ENCODE peak calls at places on chromosomes 12 and 14, in eight cellular contexts. O, C, D, P, F, N, B and V are unnamed samples. For H3K4me1, the result is how much of the 10 kb centered on the place peaks cover.

GRCh38 chr14:78758333-78758732 is 588.2 kb downstream of the NRXN3 start:
- DNase-seq in N (no peak), D (no peak), P (peak), B (no peak), O (peak), F (peak), C (no peak), V (peak)

GRCh38 chr14:58628381-58628780 is 9.4 kb upstream of the DACT1 start:
- DNase-seq in B (no peak), D (no peak), O (no peak), C (no peak), F (peak), N (no peak), P (no peak), V (no peak)

GRCh38 chr14:104393898-104394605 is 185.5 kb upstream of the C14orf180 start:
- DNase-seq in N (peak), D (no peak), O (no peak), B (peak), C (peak), F (no peak), P (peak), V (no peak)

GRCh38 chr14:106694638-106695393 is 1168.4 kb downstream of the TMEM121 start:
- DNase-seq in N (peak), F (no peak), C (no peak), P (peak), B (no peak), O (no peak), D (no peak), V (no peak)

GRCh38 chr14:95993768-95994592 is 45.2 kb upstream of the C14orf132 start:
- DNase-seq in O (peak), F (peak), B (peak), C (peak), P (peak), D (no peak), N (no peak), V (no peak)

GRCh38 chr12:45284096-45284901 is 68.4 kb downstream of the ANO6 start:
- DNase-seq in B (no peak), N (no peak), O (peak), P (no peak), C (no peak), F (peak), D (no peak), V (peak)

GRCh38 chr12:124194521-124195225 is 100.2 kb upstream of the RFLNA start:
- DNase-seq in C (no peak), N (no peak), O (no peak), B (peak), P (peak), F (no peak), D (no peak), V (no peak)

GRCh38 chr14:47948981-47949380 is 273.6 kb upstream of the MDGA2 start:
- DNase-seq in O (no peak), F (no peak), C (no peak), B (no peak), P (peak), D (no peak), N (no peak), V (no peak)

GRCh38 chr14:100446572-100446971 is 123.4 kb downstream of the SLC25A47 start:
- DNase-seq in P (no peak), B (no peak), F (no peak), N (no peak), O (no peak), C (no peak), D (no peak), V (no peak)

GRCh38 chr12:109947511-109947910 is 47.4 kb downstream of the TCHP start:
- DNase-seq in D (no peak), P (no peak), C (no peak), O (peak), B (no peak), N (no peak), F (peak), V (no peak)

GRCh38 chr14:101499080-101499479 is 62.2 kb upstream of the DIO3 start:
- DNase-seq in P (no peak), O (no peak), N (no peak), C (peak), B (peak), D (peak), F (no peak), V (no peak)

GRCh38 chr14:52551696-52552062 is 626 bp downstream of the TXNDC16 start:
- DNase-seq in C (no peak), N (no peak), P (peak), B (peak), O (peak), D (no peak), F (peak), V (peak)

GRCh38 chr12:120656008-120656407 is 15.6 kb downstream of the CABP1 start:
- DNase-seq in C (no peak), N (no peak), B (no peak), O (no peak), D (no peak), P (no peak), F (no peak), V (no peak)

GRCh38 chr14:25537846-25538455 is 488.0 kb upstream of the STXBP6 start:
- DNase-seq in P (peak), D (no peak), C (no peak), N (peak), B (peak), O (no peak), F (no peak), V (peak)

GRCh38 chr14:60064491-60065072 is 27.1 kb upstream of the PCNX4 start:
- DNase-seq in P (peak), O (peak), C (no peak), B (no peak), D (no peak), F (peak), N (no peak), V (no peak)

GRCh38 chr12:97572220-97572619 is 109.6 kb downstream of the RMST start:
- DNase-seq in F (no peak), N (no peak), P (no peak), B (no peak), O (no peak), C (no peak), D (no peak), V (no peak)

GRCh38 chr14:92538412-92539017 is 24.9 kb downstream of the RIN3 start:
- DNase-seq in O (no peak), D (no peak), F (no peak), B (no peak), C (no peak), P (no peak), N (no peak), V (no peak)

GRCh38 chr12:93453633-93454032 is 11.9 kb upstream of the UBE2N start:
- DNase-seq in C (no peak), B (no peak), P (no peak), D (no peak), F (no peak), N (no peak), O (no peak), V (no peak)

GRCh38 chr12:81255456-81255855 is 177.6 kb downstream of the ACSS3 start:
- DNase-seq in D (no peak), N (no peak), F (no peak), P (no peak), O (no peak), B (no peak), C (no peak), V (no peak)

GRCh38 chr12:32949815-32950214 is 53.2 kb upstream of the PKP2 start:
- DNase-seq in O (no peak), C (no peak), D (no peak), N (no peak), P (no peak), F (no peak), B (no peak), V (no peak)
- H3K4me1 ChIP-seq in O (under half), C (under half), D (under half), N (under half), P (under half), F (under half), B (under half), V (under half)

GRCh38 chr14:22432348-22432976 is 156.6 kb downstream of the DAD1 start:
- DNase-seq in P (no peak), B (peak), O (peak), F (peak), N (peak), D (no peak), C (peak), V (peak)

GRCh38 chr14:22427771-22428228 is 161.2 kb downstream of the DAD1 start:
- DNase-seq in B (no peak), P (no peak), F (peak), D (no peak), N (peak), O (peak), C (peak), V (no peak)

GRCh38 chr14:22426711-22427110 is 162.3 kb downstream of the DAD1 start:
- DNase-seq in D (no peak), C (no peak), N (no peak), P (no peak), O (no peak), B (no peak), F (no peak), V (no peak)

GRCh38 chr14:22428681-22429315 is 160.2 kb downstream of the DAD1 start:
- DNase-seq in F (peak), C (no peak), P (no peak), O (peak), B (no peak), N (no peak), D (no peak), V (no peak)

DNA sequence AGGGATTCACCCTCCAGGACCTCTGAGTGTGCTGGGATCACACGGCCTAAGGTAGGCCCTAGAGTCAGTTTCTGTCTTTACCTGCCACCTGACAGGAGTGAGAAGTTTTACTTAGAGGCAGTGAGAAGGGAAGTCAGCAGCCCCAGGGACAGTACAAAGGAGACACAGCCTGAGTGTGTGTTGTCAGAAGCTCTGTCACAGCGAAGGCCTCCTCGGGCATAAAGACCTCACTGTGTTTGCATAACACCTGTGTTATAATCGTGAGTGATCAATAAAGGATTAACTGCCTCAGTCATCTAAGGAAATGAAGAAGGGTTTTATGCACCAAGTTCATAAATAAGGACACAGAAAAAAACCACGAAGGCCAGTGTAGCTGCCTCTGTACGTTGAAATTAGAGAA is 159.5 kb downstream of the DAD1 start:
- DNase-seq in F (no peak), D (no peak), B (no peak), C (no peak), O (no peak), N (no peak), P (no peak), V (no peak)
- H3K27ac ChIP-seq in F (no peak), D (no peak), B (no peak), C (peak), O (no peak), N (no peak), P (no peak), V (no peak)

GRCh38 chr14:65170318-65170717 is 68.0 kb upstream of the MAX start:
- DNase-seq in B (no peak), O (no peak), C (no peak), N (no peak), F (no peak), D (no peak), P (peak), V (no peak)

GRCh38 chr14:65173973-65174693 is 71.8 kb upstream of the MAX start:
- DNase-seq in C (peak), O (no peak), N (no peak), D (no peak), P (no peak), F (peak), B (no peak), V (no peak)

GRCh38 chr14:65169351-65169750 is 67.0 kb upstream of the MAX start:
- DNase-seq in N (no peak), D (no peak), B (no peak), O (peak), F (peak), P (no peak), C (no peak), V (no peak)

GRCh38 chr14:65168840-65169239 is 66.5 kb upstream of the MAX start:
- DNase-seq in F (peak), O (peak), D (no peak), C (no peak), N (no peak), B (no peak), P (no peak), V (no peak)

GRCh38 chr14:65170768-65171251 is 68.5 kb upstream of the MAX start:
- DNase-seq in N (peak), D (no peak), C (no peak), P (peak), F (peak), B (peak), O (peak), V (no peak)
- H3K4me3 ChIP-seq in N (peak), D (peak), C (peak), P (peak), F (no peak), B (no peak), O (peak), V (no peak)

GRCh38 chr12:12531194-12531593 is 31.5 kb downstream of the DUSP16 start:
- DNase-seq in N (no peak), P (no peak), F (no peak), C (no peak), B (no peak), O (no peak), D (no peak), V (no peak)
- H3K4me1 ChIP-seq in N (half or more), P (under half), F (half or more), C (under half), B (under half), O (under half), D (under half), V (under half)

GRCh38 chr14:71474866-71475265 is 457.4 kb upstream of the RGS6 start:
- DNase-seq in P (no peak), C (no peak), F (no peak), N (no peak), D (no peak), B (no peak), O (no peak), V (no peak)
- H3K27ac ChIP-seq in P (no peak), C (no peak), F (no peak), N (no peak), D (no peak), B (no peak), O (no peak), V (no peak)

GRCh38 chr12:108551556-108551955 is 9.4 kb downstream of the SART3 start:
- DNase-seq in C (no peak), B (no peak), P (no peak), F (peak), N (no peak), D (no peak), O (peak), V (no peak)

GRCh38 chr12:108548954-108549521 is 11.9 kb downstream of the SART3 start:
- DNase-seq in B (no peak), P (no peak), C (no peak), D (no peak), F (no peak), O (no peak), N (no peak), V (no peak)

GRCh38 chr12:108559748-108560147 is 1.2 kb downstream of the SART3 start:
- DNase-seq in O (no peak), P (no peak), F (no peak), B (no peak), N (no peak), C (no peak), D (no peak), V (no peak)

GRCh38 chr12:108553799-108554198 is 7.2 kb downstream of the SART3 start:
- DNase-seq in D (no peak), P (no peak), F (no peak), N (no peak), C (no peak), B (no peak), O (no peak), V (no peak)
- H3K4me3 ChIP-seq in D (no peak), P (no peak), F (no peak), N (no peak), C (no peak), B (no peak), O (no peak), V (no peak)

GRCh38 chr14:68571073-68571703 is 221.7 kb downstream of the ZFP36L1 start:
- DNase-seq in C (no peak), B (no peak), P (no peak), F (no peak), N (no peak), D (no peak), O (no peak), V (no peak)
- H3K4me1 ChIP-seq in C (under half), B (under half), P (under half), F (under half), N (under half), D (under half), O (under half), V (under half)

GRCh38 chr12:113055594-113056380 is 743 bp upstream of the DTX1 start:
- DNase-seq in N (peak), P (no peak), D (no peak), F (no peak), C (no peak), O (no peak), B (no peak), V (no peak)
- H3K27ac ChIP-seq in N (no peak), P (no peak), D (peak), F (no peak), C (no peak), O (no peak), B (no peak), V (no peak)

GRCh38 chr12:49334681-49335080 is 2.3 kb downstream of the C1QL4 start:
- DNase-seq in D (no peak), N (no peak), P (no peak), B (no peak), F (no peak), C (no peak), O (no peak), V (no peak)

GRCh38 chr12:49332441-49332861 is 4.5 kb downstream of the C1QL4 start:
- DNase-seq in D (no peak), C (no peak), N (no peak), B (no peak), F (no peak), O (no peak), P (no peak), V (no peak)

GRCh38 chr12:49331360-49332222 is 5.4 kb downstream of the C1QL4 start:
- DNase-seq in D (peak), O (peak), B (peak), P (peak), C (peak), F (peak), N (peak), V (peak)

GRCh38 chr12:49334226-49334625 is 2.8 kb downstream of the C1QL4 start:
- DNase-seq in N (no peak), D (no peak), P (no peak), O (no peak), F (no peak), B (no peak), C (no peak), V (no peak)

DNA sequence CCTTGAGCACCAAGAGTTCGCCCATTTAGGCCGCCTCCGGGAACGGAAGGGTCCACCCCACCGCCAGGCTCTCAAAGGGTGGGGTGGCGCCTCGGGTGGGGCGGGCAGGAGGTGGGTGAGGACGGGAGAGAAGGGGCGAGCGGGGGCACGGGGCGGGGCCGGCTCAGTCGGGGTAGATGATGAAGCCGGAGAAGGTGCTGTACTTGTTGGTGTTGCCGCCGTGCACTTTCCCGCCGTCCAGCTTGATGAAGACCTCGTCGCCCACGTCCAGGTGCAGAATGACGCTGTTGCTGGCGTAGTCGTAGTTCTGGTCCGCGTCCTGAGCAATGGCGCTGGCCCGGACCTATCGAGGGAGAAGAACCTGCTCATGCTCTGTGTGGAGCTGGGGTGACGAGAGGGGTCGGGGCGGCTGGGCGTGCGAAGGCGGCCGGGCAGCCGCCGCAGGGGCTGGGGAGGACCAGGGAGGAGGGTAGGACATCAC is 4.1 kb downstream of the C1QL4 start:
- DNase-seq in P (peak), D (no peak), C (no peak), O (no peak), N (no peak), B (no peak), F (no peak), V (no peak)
- H3K4me3 ChIP-seq in P (no peak), D (no peak), C (no peak), O (no peak), N (no peak), B (no peak), F (no peak), V (no peak)